ENCODE peak calls at places on chromosomes 13 and 19, in six cellular contexts. O, F, Y, L, N and C are unnamed samples.
A peak's percentile ranks its signal among the peaks of the same experiment; 100 is the strongest.

GRCh38 chr13:21014139-21014665 is 47.2 kb downstream of the LATS2 start:
- DNase-seq in O (no peak), F (no peak), Y (no peak), L (no peak), N (no peak), C (no peak)

GRCh38 chr13:35599385-35599784 is 122.9 kb upstream of the MAB21L1 start:
- DNase-seq in O (no peak), F (peak; percentile 64), Y (no peak), L (no peak), N (peak; percentile 41), C (no peak)

GRCh38 chr13:50676602-50677001 is 166.9 kb downstream of the DLEU7 start:
- DNase-seq in O (no peak), F (no peak), Y (no peak), L (no peak), N (no peak), C (no peak)

GRCh38 chr19:4676955-4677731 is 7.0 kb upstream of the MYDGF start:
- DNase-seq in O (peak; percentile 81), F (peak; percentile 87), Y (no peak), L (no peak), N (peak; percentile 96), C (no peak)

GRCh38 chr19:3606174-3606689 is 443 bp downstream of the TBXA2R start:
- DNase-seq in O (no peak), F (peak; percentile 58), Y (no peak), L (no peak), N (peak; percentile 65), C (no peak)

GRCh38 chr19:14366529-14366928 is 14.7 kb upstream of the ADGRE5 start:
- DNase-seq in O (peak; percentile 84), F (peak; percentile 44), Y (peak; percentile 98), L (peak; percentile 58), N (peak; percentile 95), C (peak; percentile 76)

GRCh38 chr13:34070544-34071303 is 252.8 kb downstream of the RFC3 start:
- DNase-seq in O (no peak), F (no peak), Y (no peak), L (no peak), N (no peak), C (no peak)

GRCh38 chr19:33064778-33065550 is at the start of gene RHPN2:
- DNase-seq in O (peak; percentile 93), F (peak; percentile 76), Y (no peak), L (peak; percentile 69), N (peak; percentile 80), C (no peak)

GRCh38 chr13:101626925-101627555 is 174.6 kb downstream of the ITGBL1 start:
- DNase-seq in O (no peak), F (no peak), Y (peak; percentile 57), L (no peak), N (no peak), C (no peak)

GRCh38 chr19:7251502-7251901 is 42.7 kb downstream of the INSR start:
- DNase-seq in O (no peak), F (no peak), Y (no peak), L (no peak), N (no peak), C (no peak)

GRCh38 chr13:107244241-107244640 is 676.3 kb upstream of the ARGLU1 start:
- DNase-seq in O (no peak), F (no peak), Y (no peak), L (no peak), N (no peak), C (no peak)

GRCh38 chr13:41456768-41457588 is at the start of gene RGCC:
- DNase-seq in O (peak; percentile 40), F (peak; percentile 46), Y (no peak), L (peak; percentile 81), N (peak; percentile 83), C (no peak)

GRCh38 chr13:98276486-98276885 is 99.4 kb upstream of the RNF113B start:
- DNase-seq in O (no peak), F (no peak), Y (no peak), L (no peak), N (no peak), C (no peak)

GRCh38 chr13:43057653-43058317 is 34.4 kb downstream of the DNAJC15 start:
- DNase-seq in O (no peak), F (no peak), Y (no peak), L (no peak), N (peak; percentile 27), C (no peak)

GRCh38 chr13:63190219-63190618 is 1774.6 kb upstream of the PCDH20 start:
- DNase-seq in O (no peak), F (no peak), Y (no peak), L (no peak), N (no peak), C (no peak)

GRCh38 chr13:34942732-34943674 is 933 bp downstream of the NBEA start:
- DNase-seq in O (peak; percentile 38), F (peak; percentile 54), Y (no peak), L (peak; percentile 24), N (peak; percentile 78), C (no peak)

GRCh38 chr13:74193391-74193790 is 59.2 kb upstream of the KLF12 start:
- DNase-seq in O (no peak), F (no peak), Y (no peak), L (no peak), N (no peak), C (no peak)

GRCh38 chr13:99973163-99973785 is 1.7 kb upstream of the ZIC5 start:
- DNase-seq in O (no peak), F (no peak), Y (no peak), L (no peak), N (no peak), C (no peak)

GRCh38 chr19:6064016-6064702 is 46.1 kb downstream of the RFX2 start:
- DNase-seq in O (peak; percentile 35), F (no peak), Y (no peak), L (no peak), N (no peak), C (no peak)

GRCh38 chr19:28242317-28242927 is 970.5 kb downstream of the UQCRFS1 start:
- DNase-seq in O (peak; percentile 50), F (peak; percentile 44), Y (no peak), L (no peak), N (peak; percentile 83), C (no peak)

GRCh38 chr19:10074153-10074552 is 12.0 kb upstream of the SHFL start:
- DNase-seq in O (peak; percentile 62), F (peak; percentile 38), Y (no peak), L (no peak), N (peak; percentile 68), C (no peak)

GRCh38 chr13:105118577-105118976 is 1416.9 kb downstream of the EFNB2 start:
- DNase-seq in O (no peak), F (no peak), Y (no peak), L (no peak), N (no peak), C (no peak)

GRCh38 chr13:23744315-23744714 is 144.9 kb downstream of the MIPEP start:
- DNase-seq in O (no peak), F (no peak), Y (no peak), L (no peak), N (no peak), C (no peak)

GRCh38 chr13:97211357-97211756 is 10.8 kb upstream of the MBNL2 start:
- DNase-seq in O (no peak), F (no peak), Y (no peak), L (no peak), N (no peak), C (no peak)

GRCh38 chr19:28980236-28980868 is 232.6 kb downstream of the UQCRFS1 start:
- DNase-seq in O (peak; percentile 20), F (no peak), Y (no peak), L (no peak), N (peak; percentile 70), C (no peak)

GRCh38 chr19:15251010-15251748 is 18.9 kb upstream of the EPHX3 start:
- DNase-seq in O (no peak), F (no peak), Y (no peak), L (no peak), N (no peak), C (no peak)

GRCh38 chr19:48724796-48725753 is 5.5 kb upstream of the MAMSTR start:
- DNase-seq in O (peak; percentile 84), F (no peak), Y (no peak), L (peak; percentile 52), N (peak; percentile 92), C (peak; percentile 76)
- H3K4me3 ChIP-seq in O (no peak overlapping the region), F (no peak overlapping the region), Y (no peak overlapping the region), L (peak overlapping the region; percentile 14), N (no peak overlapping the region), C (no peak overlapping the region)

GRCh38 chr13:113151745-113152707 is 6.4 kb upstream of the PROZ start:
- DNase-seq in O (no peak), F (peak; percentile 8), Y (no peak), L (no peak), N (no peak), C (no peak)
- H3K4me3 ChIP-seq in O (no peak overlapping the region), F (no peak overlapping the region), Y (no peak overlapping the region), L (peak overlapping the region; percentile 67), N (peak overlapping the region; percentile 72), C (no peak overlapping the region)

DNA sequence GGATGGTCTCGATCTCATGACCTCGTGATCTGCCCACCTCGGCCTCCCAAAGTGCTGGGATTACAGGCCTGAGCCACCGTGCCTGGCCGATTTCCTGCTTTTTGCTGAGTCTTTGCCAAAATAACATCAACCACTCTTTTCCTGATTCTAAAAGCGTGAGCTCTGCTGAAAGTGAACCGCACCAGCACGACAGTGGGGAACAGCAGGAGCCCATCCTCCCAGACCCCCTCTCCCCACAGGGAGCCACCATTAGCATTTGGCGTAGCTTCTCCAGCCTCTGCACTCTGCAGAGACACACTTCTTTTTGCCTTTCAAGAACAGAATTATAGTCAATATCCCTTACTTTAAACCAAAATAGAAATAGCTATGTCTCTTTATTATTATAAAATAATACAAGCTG is 41.3 kb downstream of the MYH14 start:
- DNase-seq in O (no peak), F (no peak), Y (no peak), L (no peak), N (peak; percentile 53), C (no peak)
- H3K4me3 ChIP-seq in O (no peak overlapping the region), F (no peak overlapping the region), Y (no peak overlapping the region), L (no peak overlapping the region), N (no peak overlapping the region), C (no peak overlapping the region)

GRCh38 chr13:61774903-61775302 is 359.3 kb upstream of the PCDH20 start:
- DNase-seq in O (no peak), F (no peak), Y (no peak), L (no peak), N (no peak), C (no peak)

GRCh38 chr13:61778531-61778930 is 362.9 kb upstream of the PCDH20 start:
- DNase-seq in O (no peak), F (no peak), Y (no peak), L (no peak), N (peak; percentile 51), C (no peak)

GRCh38 chr13:61777902-61778301 is 362.3 kb upstream of the PCDH20 start:
- DNase-seq in O (no peak), F (no peak), Y (no peak), L (no peak), N (no peak), C (no peak)

GRCh38 chr13:61779456-61779855 is 363.8 kb upstream of the PCDH20 start:
- DNase-seq in O (no peak), F (no peak), Y (no peak), L (no peak), N (peak; percentile 17), C (no peak)

DNA sequence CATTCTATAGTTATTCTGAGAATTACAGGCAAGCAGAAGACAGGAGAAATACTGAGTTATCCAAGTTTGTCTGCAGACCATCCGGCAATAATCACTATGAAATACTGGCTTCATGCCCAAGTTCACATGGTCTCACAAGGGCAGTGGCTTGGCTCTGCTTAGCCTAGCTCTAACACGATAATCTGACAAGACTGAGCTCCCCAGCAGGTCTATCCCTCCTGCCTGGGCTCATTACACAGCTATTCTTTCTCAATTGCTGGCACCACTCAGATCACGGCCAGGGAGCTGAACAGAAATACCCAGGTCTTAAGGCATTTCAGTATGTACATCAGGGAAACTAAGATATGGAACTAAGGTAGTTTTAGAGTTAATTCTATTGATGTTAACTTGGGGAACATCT is 361.6 kb upstream of the PCDH20 start:
- DNase-seq in O (no peak), F (peak; percentile 6), Y (no peak), L (no peak), N (peak; percentile 14), C (no peak)
- H3K4me3 ChIP-seq in O (no peak overlapping the region), F (no peak overlapping the region), Y (no peak overlapping the region), L (no peak overlapping the region), N (no peak overlapping the region), C (no peak overlapping the region)